ENCODE peak calls at places on chromosomes 2 and 18, in nine cellular contexts. Q is naive thymus-derived CD4-positive, alpha-beta T cell; W is right lobe of liver; Y is kidney; V is IMR-90; C is CD8-positive, alpha-beta memory T cell; P is aorta; N is tibial artery; M is fibroblast of lung. R is an unnamed sample.

GRCh38 chr2:54920660-54921059 is 129.6 kb downstream of the RTN4 start:
- DNase-seq in Q (no peak), W (no peak), Y (no peak), V (no peak), C (no peak), P (no peak), N (no peak), M (no peak), R (no peak)

GRCh38 chr2:44902178-44902577 is 39.3 kb upstream of the SIX3 start:
- DNase-seq in Q (no peak), W (no peak), Y (no peak), V (no peak), C (no peak), P (no peak), N (no peak), M (no peak), R (no peak)

GRCh38 chr2:19536136-19536535 is 177.7 kb upstream of the OSR1 start:
- DNase-seq in Q (no peak), W (no peak), Y (no peak), V (no peak), C (no peak), P (no peak), N (no peak), M (no peak), R (no peak)

GRCh38 chr2:108594982-108595464 is 60.8 kb downstream of the LIMS1 start:
- DNase-seq in Q (no peak), W (no peak), Y (no peak), V (peak; percentile 96), C (no peak), P (no peak), N (no peak), M (peak; percentile 100), R (no peak)

GRCh38 chr2:64649013-64649484 is 4.7 kb downstream of the SERTAD2 start:
- DNase-seq in Q (no peak), W (no peak), Y (no peak), V (no peak), C (no peak), P (no peak), N (no peak), M (no peak), R (no peak)

GRCh38 chr18:5669585-5669984 is 125.8 kb upstream of the EPB41L3 start:
- DNase-seq in Q (no peak), W (no peak), Y (no peak), V (no peak), C (no peak), P (no peak), N (no peak), M (no peak), R (no peak)

GRCh38 chr18:80133124-80133523 is 24.1 kb downstream of the ADNP2 start:
- DNase-seq in Q (no peak), W (no peak), Y (no peak), V (no peak), C (no peak), P (no peak), N (no peak), M (no peak), R (no peak)

GRCh38 chr18:46411862-46412690 is 244.9 kb downstream of the LOXHD1 start:
- DNase-seq in Q (no peak), W (peak; percentile 76), Y (no peak), V (no peak), C (no peak), P (no peak), N (no peak), M (peak; percentile 34), R (no peak)

DNA sequence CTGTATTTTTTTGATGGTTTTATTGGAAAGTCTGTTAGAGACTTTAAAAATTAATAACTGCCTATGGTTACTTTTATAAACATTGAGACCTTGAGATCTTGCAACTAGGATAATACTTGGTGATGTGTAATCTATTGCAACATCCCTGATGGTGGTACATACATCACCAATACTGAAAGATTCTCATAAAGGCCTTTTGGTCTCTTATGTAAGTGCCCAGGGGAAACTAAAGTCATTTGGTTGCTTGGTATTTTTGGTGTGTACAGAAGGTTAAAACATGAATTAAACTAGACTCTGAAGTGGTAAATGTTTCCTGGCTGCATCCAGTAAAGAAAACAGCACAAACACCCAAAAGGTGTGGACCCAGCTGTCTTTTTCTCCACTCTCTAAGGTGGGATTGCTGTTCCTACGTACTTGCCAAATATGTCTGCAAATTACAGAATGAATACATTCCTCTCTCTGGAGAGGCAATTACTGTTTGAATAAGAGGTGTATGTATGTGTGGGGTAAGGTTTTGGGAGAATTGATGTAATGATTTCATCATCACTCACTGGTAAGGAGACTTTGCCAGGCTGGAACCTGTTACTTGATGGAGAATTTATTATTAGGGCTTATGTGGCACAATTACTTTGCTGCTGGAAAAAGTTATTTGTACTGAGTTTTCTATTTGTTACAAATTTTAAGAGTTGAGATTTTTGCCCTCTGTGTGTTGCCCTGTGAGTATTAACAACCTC is 3.6 kb downstream of the B3GNT2 start:
- DNase-seq in Q (no peak), W (no peak), Y (no peak), V (peak; percentile 65), C (no peak), P (no peak), N (no peak), M (no peak), R (no peak)
- H3K4me3 ChIP-seq in Q (peak overlapping the region; percentile 3), W (no peak overlapping the region), Y (peak overlapping the region; percentile 84), V (no peak overlapping the region), C (peak overlapping the region; percentile 2), P (no peak overlapping the region), N (no peak overlapping the region), M (no peak overlapping the region), R (peak overlapping the region; percentile 17)

GRCh38 chr2:143482316-143482715 is 353.1 kb downstream of the ARHGAP15 start:
- DNase-seq in Q (no peak), W (no peak), Y (no peak), V (peak; percentile 37), C (no peak), P (no peak), N (no peak), M (peak; percentile 66), R (no peak)

GRCh38 chr2:143481728-143482127 is 352.5 kb downstream of the ARHGAP15 start:
- DNase-seq in Q (no peak), W (no peak), Y (no peak), V (no peak), C (no peak), P (no peak), N (no peak), M (no peak), R (no peak)

GRCh38 chr2:143481231-143481613 is 352.0 kb downstream of the ARHGAP15 start:
- DNase-seq in Q (no peak), W (no peak), Y (no peak), V (no peak), C (no peak), P (no peak), N (no peak), M (no peak), R (no peak)

GRCh38 chr2:143480586-143481230 is 351.5 kb downstream of the ARHGAP15 start:
- DNase-seq in Q (no peak), W (no peak), Y (no peak), V (no peak), C (no peak), P (no peak), N (no peak), M (peak; percentile 13), R (no peak)

DNA sequence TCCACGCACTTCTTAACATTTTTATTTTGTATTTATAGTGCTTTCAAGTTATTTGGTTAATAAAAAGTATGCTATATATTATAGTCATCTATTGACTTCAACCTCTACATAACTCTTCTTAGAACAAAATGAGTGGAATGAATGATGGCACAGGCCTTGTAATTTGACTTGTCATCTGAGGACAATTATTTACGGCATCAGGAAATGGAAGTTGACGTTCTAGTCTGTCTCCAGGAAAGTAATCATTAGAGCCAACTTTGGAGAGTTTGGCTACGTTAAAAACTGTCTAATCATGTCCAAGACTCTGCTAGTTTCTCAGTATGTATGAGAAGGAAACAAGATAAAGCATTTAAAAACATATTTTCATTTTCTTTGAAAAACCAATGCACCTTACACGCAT is 353.5 kb downstream of the ARHGAP15 start:
- DNase-seq in Q (no peak), W (no peak), Y (no peak), V (no peak), C (no peak), P (no peak), N (no peak), M (peak; percentile 18), R (no peak)
- H3K4me1 ChIP-seq in Q (no peaks in the 10 kb centered on the region), W (no peaks in the 10 kb centered on the region), Y (no peaks in the 10 kb centered on the region), V (peaks cover 1% of the 10 kb centered on the region), C (no peaks in the 10 kb centered on the region), P (no peaks in the 10 kb centered on the region), N (peaks cover 51% of the 10 kb centered on the region), M (peaks cover 5% of the 10 kb centered on the region), R (no peaks in the 10 kb centered on the region)

DNA sequence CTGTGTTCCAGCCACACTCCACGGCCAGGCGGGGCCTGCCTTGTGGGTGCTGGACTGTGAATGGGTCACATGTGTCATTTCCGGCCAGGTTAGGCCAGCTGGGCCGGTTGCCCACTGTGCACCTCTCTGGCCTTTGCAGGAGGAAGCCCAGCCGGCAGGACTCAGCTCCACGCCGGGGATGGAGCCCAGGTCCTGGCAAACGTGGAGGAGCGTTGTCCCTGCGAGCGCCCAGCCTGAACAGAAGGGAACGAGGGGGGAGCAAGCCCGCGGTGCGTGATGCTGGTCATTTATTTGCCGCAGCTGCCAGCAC is 152.9 kb downstream of the PXDN start:
- DNase-seq in Q (peak; percentile 8), W (no peak), Y (peak; percentile 85), V (no peak), C (no peak), P (peak; percentile 77), N (no peak), M (peak; percentile 36), R (no peak)
- H3K4me3 ChIP-seq in Q (no peak overlapping the region), W (no peak overlapping the region), Y (no peak overlapping the region), V (no peak overlapping the region), C (no peak overlapping the region), P (no peak overlapping the region), N (no peak overlapping the region), M (no peak overlapping the region), R (peak overlapping the region; percentile 12)

GRCh38 chr2:174595415-174595814 is 2.2 kb downstream of the WIPF1 start:
- DNase-seq in Q (no peak), W (no peak), Y (no peak), V (no peak), C (no peak), P (no peak), N (no peak), M (no peak), R (no peak)
- H3K4me1 ChIP-seq in Q (peaks cover 45% of the 10 kb centered on the region), W (no peaks in the 10 kb centered on the region), Y (no peaks in the 10 kb centered on the region), V (peaks cover 17% of the 10 kb centered on the region), C (peaks cover 53% of the 10 kb centered on the region), P (peaks cover 11% of the 10 kb centered on the region), N (peaks cover 87% of the 10 kb centered on the region), M (peaks cover 25% of the 10 kb centered on the region), R (peaks cover 39% of the 10 kb centered on the region)